ENCODE peak calls at places on chromosomes 12 and 14, in ten cellular contexts. N is CD8-positive, alpha-beta T cell; Q is body of pancreas; H is esophagus squamous epithelium; U is hepatocyte; R is cardiac muscle cell; P is ovary; S is fibroblast of pulmonary artery; F is endothelial cell; Y is choroid plexus epithelial cell. X is an unnamed sample.

GRCh38 chr12:124568431-124569374 is 1.3 kb upstream of the NCOR2 start:
- DNase-seq in R (peak), Q (peak), N (no peak), S (peak), P (peak), Y (peak), H (no peak), F (no peak), U (peak), X (peak)

GRCh38 chr12:124592481-124593160 is 25.2 kb upstream of the NCOR2 start:
- DNase-seq in F (no peak), R (no peak), Q (peak), N (no peak), U (no peak), S (no peak), H (no peak), Y (no peak), P (no peak), X (no peak)

GRCh38 chr14:91170504-91171121 is 56.7 kb downstream of the DGLUCY start:
- DNase-seq in Y (no peak), P (peak), R (peak), U (no peak), F (no peak), Q (no peak), H (no peak), N (no peak), S (no peak), X (peak)

GRCh38 chr14:104087505-104087904 is 2.0 kb downstream of the ASPG start:
- DNase-seq in F (peak), R (no peak), U (no peak), Y (no peak), N (no peak), Q (no peak), P (peak), S (no peak), H (no peak), X (no peak)

GRCh38 chr14:51319181-51319597 is 79.1 kb downstream of the TMX1 start:
- DNase-seq in R (no peak), U (no peak), P (no peak), F (no peak), N (no peak), H (no peak), Y (no peak), S (no peak), Q (no peak), X (peak)

GRCh38 chr14:96888593-96888992 is 91.4 kb downstream of the VRK1 start:
- DNase-seq in R (no peak), S (no peak), Q (no peak), F (no peak), N (no peak), P (no peak), U (no peak), Y (peak), H (no peak), X (peak)

GRCh38 chr12:65602191-65602578 is 222.1 kb upstream of the HMGA2 start:
- DNase-seq in U (no peak), Y (no peak), P (no peak), F (no peak), R (peak), Q (no peak), H (no peak), N (no peak), S (peak), X (peak)

GRCh38 chr12:67765969-67766368 is 117.4 kb downstream of the DYRK2 start:
- DNase-seq in H (no peak), Q (no peak), S (no peak), R (no peak), U (no peak), F (no peak), P (no peak), Y (no peak), N (no peak), X (no peak)

GRCh38 chr14:51967521-51967920 is 21.8 kb upstream of the RTRAF start:
- DNase-seq in R (no peak), S (no peak), Y (no peak), U (no peak), N (no peak), F (no peak), H (no peak), P (no peak), Q (no peak), X (no peak)

GRCh38 chr14:37048666-37049071 is 123.7 kb downstream of the SLC25A21 start:
- DNase-seq in R (no peak), U (no peak), Q (no peak), N (no peak), P (no peak), Y (no peak), F (no peak), S (no peak), H (no peak), X (peak)

GRCh38 chr12:110585231-110585799 is 2.2 kb upstream of the PPTC7 start:
- DNase-seq in H (no peak), Y (peak), P (no peak), S (peak), F (peak), R (peak), U (peak), N (peak), Q (peak), X (no peak)

GRCh38 chr14:104708606-104709268 is 15.3 kb upstream of the ADSS1 start:
- DNase-seq in N (peak), S (peak), R (peak), Y (peak), U (peak), H (no peak), Q (peak), P (peak), F (peak), X (no peak)

GRCh38 chr14:90574640-90575131 is 177.9 kb downstream of the CALM1 start:
- DNase-seq in P (peak), Q (no peak), F (no peak), U (no peak), R (peak), Y (no peak), S (no peak), H (no peak), N (no peak), X (no peak)

GRCh38 chr12:124640096-124640495 is 72.7 kb upstream of the NCOR2 start:
- DNase-seq in Y (no peak), Q (no peak), R (peak), F (no peak), H (no peak), S (peak), P (no peak), U (no peak), N (no peak), X (peak)

GRCh38 chr14:73741876-73742519 is 27.8 kb upstream of the PNMA1 start:
- DNase-seq in U (peak), P (no peak), Y (no peak), Q (no peak), F (no peak), N (no peak), H (no peak), R (no peak), S (no peak), X (no peak)

GRCh38 chr14:24132061-24132685 is 1.7 kb downstream of the FITM1 start:
- DNase-seq in Q (peak), F (no peak), H (no peak), U (no peak), N (no peak), Y (no peak), S (no peak), P (no peak), R (no peak), X (no peak)

GRCh38 chr12:6644903-6645302 is 2.3 kb downstream of the ACRBP start:
- DNase-seq in N (no peak), S (no peak), R (peak), P (peak), Y (no peak), H (no peak), U (no peak), F (peak), Q (no peak), X (no peak)

GRCh38 chr12:76123301-76124212 is 39.1 kb upstream of the NAP1L1 start:
- DNase-seq in Q (no peak), H (no peak), P (no peak), N (no peak), R (peak), S (peak), U (no peak), Y (peak), F (no peak), X (peak)

GRCh38 chr12:127389923-127390322 is 877.0 kb upstream of the TMEM132C start:
- DNase-seq in N (no peak), U (peak), Y (peak), H (no peak), P (no peak), F (no peak), S (peak), Q (no peak), R (peak), X (peak)

GRCh38 chr14:53180272-53181221 is 27.4 kb upstream of the DDHD1 start:
- DNase-seq in R (peak), Q (no peak), Y (peak), P (no peak), N (no peak), F (no peak), H (no peak), U (peak), S (peak), X (no peak)

GRCh38 chr14:67166450-67166853 is 22.8 kb upstream of the GARIN2 start:
- DNase-seq in P (peak), U (peak), F (peak), N (no peak), Q (peak), H (no peak), S (peak), R (peak), Y (peak), X (peak)

GRCh38 chr14:90005939-90006530 is 50.3 kb downstream of the TDP1 start:
- DNase-seq in P (no peak), R (no peak), H (no peak), Y (no peak), Q (no peak), N (no peak), S (no peak), U (no peak), F (no peak), X (no peak)

GRCh38 chr12:50924439-50925341 is 27.7 kb upstream of the HIGD1C start:
- DNase-seq in U (peak), H (peak), S (peak), Q (peak), R (peak), F (peak), Y (peak), N (peak), P (peak), X (peak)

GRCh38 chr14:59377991-59378720 is 87.0 kb downstream of the GPR135 start:
- DNase-seq in Y (peak), H (no peak), S (no peak), R (peak), Q (peak), F (no peak), P (peak), U (no peak), N (no peak), X (no peak)

GRCh38 chr14:101491841-101492240 is 69.5 kb upstream of the DIO3 start:
- DNase-seq in Q (no peak), U (no peak), N (no peak), S (no peak), F (no peak), H (no peak), P (no peak), R (no peak), Y (no peak), X (no peak)

GRCh38 chr12:104682790-104683279 is 226.1 kb downstream of the CHST11 start:
- DNase-seq in F (no peak), H (no peak), N (peak), R (no peak), Q (no peak), U (no peak), Y (no peak), P (no peak), S (no peak), X (no peak)

GRCh38 chr12:54374555-54375257 is 9.8 kb downstream of the ZNF385A start:
- DNase-seq in Y (no peak), H (no peak), P (no peak), Q (no peak), F (no peak), S (no peak), R (no peak), N (no peak), U (no peak), X (no peak)

GRCh38 chr12:47265391-47265790 is 185.6 kb upstream of the AMIGO2 start:
- DNase-seq in P (no peak), R (no peak), N (no peak), Q (no peak), H (no peak), U (no peak), F (no peak), S (no peak), Y (no peak), X (no peak)

GRCh38 chr12:121452356-121453021 is 52.6 kb downstream of the RNF34 start:
- DNase-seq in Q (no peak), F (no peak), H (no peak), R (no peak), N (no peak), S (no peak), P (peak), Y (no peak), U (peak), X (no peak)

GRCh38 chr14:98210045-98210678 is 1061.8 kb downstream of the BCL11B start:
- DNase-seq in N (peak), Y (no peak), H (no peak), U (no peak), S (no peak), Q (no peak), P (no peak), R (no peak), F (no peak), X (no peak)

GRCh38 chr12:19946549-19946948 is 421.8 kb upstream of the PDE3A start:
- DNase-seq in F (no peak), H (no peak), P (no peak), N (no peak), U (peak), S (peak), Q (no peak), Y (peak), R (peak), X (peak)

GRCh38 chr14:68730811-68731425 is 61.9 kb downstream of the ZFP36L1 start:
- DNase-seq in U (no peak), Q (no peak), F (no peak), P (no peak), H (no peak), N (no peak), S (no peak), Y (no peak), R (no peak), X (no peak)

GRCh38 chr14:68728342-68729106 is 64.3 kb downstream of the ZFP36L1 start:
- DNase-seq in Y (no peak), U (no peak), S (no peak), P (no peak), F (no peak), Q (no peak), H (no peak), N (no peak), R (no peak), X (no peak)

GRCh38 chr14:68729556-68729955 is 63.3 kb downstream of the ZFP36L1 start:
- DNase-seq in R (no peak), U (no peak), H (no peak), Q (no peak), F (no peak), Y (no peak), S (no peak), N (no peak), P (no peak), X (no peak)

GRCh38 chr14:68733086-68733621 is 59.7 kb downstream of the ZFP36L1 start:
- DNase-seq in Y (no peak), P (no peak), Q (peak), N (no peak), S (peak), H (no peak), R (peak), U (no peak), F (no peak), X (no peak)

GRCh38 chr14:68730367-68730766 is 62.5 kb downstream of the ZFP36L1 start:
- DNase-seq in P (no peak), N (no peak), Y (no peak), H (no peak), R (no peak), Q (no peak), S (no peak), F (no peak), U (no peak), X (no peak)
- TF ChIP-seq CTCF in P (no peak), N (no peak), Y (no peak), H (no peak), R (no peak), Q (no peak), S (no peak), F (no peak), U (no peak), X (no peak)

DNA sequence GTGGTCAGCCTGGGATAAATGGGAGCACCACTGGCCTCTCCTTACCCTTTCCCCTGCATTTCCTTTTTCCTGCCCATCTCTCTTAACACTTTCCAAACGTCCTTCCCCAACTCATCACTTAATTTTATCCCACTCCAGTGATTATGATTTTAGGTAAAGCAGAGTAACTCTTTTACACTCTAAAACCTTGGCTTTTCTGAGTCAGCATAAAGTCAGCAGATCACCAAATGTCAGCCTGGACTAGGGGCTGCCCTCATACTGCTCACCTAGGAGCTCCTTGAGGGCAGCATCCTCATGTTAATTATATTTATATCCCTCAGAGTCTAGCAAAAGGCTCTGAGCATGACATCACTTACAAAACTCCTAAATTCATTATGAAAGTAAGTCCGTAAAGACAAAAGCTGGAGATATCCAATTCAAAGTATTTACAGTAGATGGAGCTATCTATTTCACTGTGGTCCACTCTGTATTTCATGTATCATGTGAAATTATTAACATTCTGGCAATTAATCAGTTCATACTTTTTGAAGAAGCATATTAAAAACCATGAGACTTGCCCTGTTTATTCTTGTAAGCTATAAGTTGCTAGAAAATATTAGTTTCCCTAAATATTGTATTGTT is 17.0 kb upstream of the DICER1 start:
- DNase-seq in U (no peak), H (no peak), Y (peak), S (peak), Q (no peak), N (no peak), F (no peak), R (peak), P (no peak), X (no peak)
- TF ChIP-seq CTCF in U (peak), H (peak), Y (peak), S (peak), Q (no peak), N (no peak), F (no peak), R (peak), P (no peak), X (peak)

DNA sequence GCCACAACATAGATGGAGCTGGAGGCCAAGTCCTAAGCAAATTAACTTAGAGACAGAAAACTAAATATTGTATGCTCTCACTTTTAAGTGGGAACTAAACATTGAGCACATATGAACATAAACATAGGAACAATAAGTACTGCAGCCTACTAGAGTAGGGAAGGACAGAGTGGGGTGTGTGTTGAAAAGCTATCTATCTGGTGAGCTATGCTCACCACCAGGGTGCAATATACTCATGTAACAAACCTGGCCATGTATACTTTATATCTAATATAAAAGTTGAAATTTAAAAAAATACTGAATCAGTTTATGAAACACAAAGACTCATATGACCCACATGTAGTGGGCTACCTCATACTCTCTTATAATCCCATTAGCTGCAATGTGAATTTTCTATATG is 1305.0 kb downstream of the LRFN5 start:
- DNase-seq in N (no peak), F (no peak), H (no peak), P (no peak), Y (peak), S (peak), R (no peak), U (no peak), Q (no peak), X (no peak)
- TF ChIP-seq CTCF in N (no peak), F (peak), H (no peak), P (no peak), Y (peak), S (peak), R (no peak), U (peak), Q (no peak), X (no peak)

GRCh38 chr14:94710731-94711130 is 59.2 kb downstream of the GSC start:
- DNase-seq in R (no peak), Y (no peak), F (no peak), Q (no peak), N (no peak), H (no peak), S (no peak), U (no peak), P (no peak), X (no peak)

GRCh38 chr14:94706132-94706531 is 63.8 kb downstream of the GSC start:
- DNase-seq in S (no peak), Y (no peak), P (no peak), R (no peak), U (no peak), F (no peak), H (no peak), Q (no peak), N (no peak), X (no peak)

GRCh38 chr14:94701854-94702370 is 68.0 kb downstream of the GSC start:
- DNase-seq in P (no peak), S (no peak), R (no peak), H (no peak), Y (no peak), N (no peak), Q (no peak), F (no peak), U (no peak), X (no peak)

GRCh38 chr14:94702629-94703028 is 67.3 kb downstream of the GSC start:
- DNase-seq in Q (no peak), U (no peak), R (no peak), H (no peak), Y (no peak), S (no peak), N (no peak), F (no peak), P (no peak), X (no peak)

GRCh38 chr14:94707494-94707893 is 62.4 kb downstream of the GSC start:
- DNase-seq in Y (no peak), S (no peak), U (no peak), P (no peak), F (no peak), R (peak), N (no peak), H (no peak), Q (no peak), X (no peak)
- TF ChIP-seq CTCF in Y (peak), S (no peak), U (no peak), P (no peak), F (no peak), R (no peak), N (no peak), H (no peak), Q (no peak), X (peak)

DNA sequence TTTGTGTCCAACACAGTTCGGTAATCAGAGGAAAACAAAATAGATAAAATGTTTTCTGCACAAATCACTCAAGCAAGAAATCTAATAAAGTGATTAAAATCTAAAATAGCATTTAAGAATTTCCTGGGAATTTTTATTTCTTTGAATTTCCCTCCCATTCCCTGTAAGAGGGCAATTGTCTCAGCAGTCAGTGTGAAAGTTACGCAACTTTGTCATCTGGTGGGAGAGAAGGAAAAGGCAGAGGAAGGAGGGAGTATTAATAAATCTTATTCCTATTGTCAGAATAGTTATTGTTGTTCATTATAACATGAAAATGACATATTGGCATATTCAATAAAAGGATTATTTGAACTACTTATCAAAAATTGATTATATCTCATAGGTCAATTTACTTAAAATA is 464.9 kb downstream of the PRKD1 start:
- DNase-seq in F (no peak), S (no peak), P (no peak), Y (no peak), R (peak), U (no peak), N (no peak), H (no peak), Q (no peak), X (no peak)
- TF ChIP-seq CTCF in F (no peak), S (no peak), P (no peak), Y (no peak), R (no peak), U (no peak), N (no peak), H (no peak), Q (no peak), X (no peak)

DNA sequence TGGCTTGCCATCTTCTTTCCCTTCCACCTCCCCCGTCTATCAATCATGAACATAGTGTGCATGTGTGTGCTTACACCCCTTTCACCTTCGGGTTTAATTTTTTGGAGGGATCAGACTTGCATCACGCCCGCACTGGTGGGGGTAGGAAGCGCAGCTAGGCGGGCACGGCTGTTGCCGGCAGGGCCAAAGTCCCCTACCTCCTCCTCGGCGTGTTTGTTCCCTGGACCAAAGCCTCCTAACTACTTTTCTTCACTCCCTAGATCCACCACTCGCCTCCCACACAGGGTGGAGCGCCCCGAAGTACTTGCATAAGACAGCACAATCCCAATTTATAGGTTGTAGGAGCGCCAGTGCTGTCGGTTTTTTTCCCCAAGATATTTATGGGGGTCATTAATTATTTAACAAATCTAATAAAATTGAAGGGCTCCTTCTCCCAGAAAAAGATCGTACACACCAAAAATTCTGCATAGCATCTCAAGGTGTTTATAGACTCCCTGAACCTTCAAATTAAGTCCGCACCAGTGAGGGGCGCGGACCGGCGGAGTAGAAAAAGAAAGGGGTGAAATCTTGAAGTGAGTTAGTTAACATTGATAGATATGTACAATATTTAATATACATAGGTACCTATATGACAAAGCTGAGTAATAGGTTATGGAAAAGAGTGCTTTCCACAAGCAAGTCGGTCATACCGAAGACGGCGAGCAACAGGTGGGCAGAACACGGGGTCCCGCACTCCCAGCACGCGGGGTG is 714 bp downstream of the PKP2 start:
- DNase-seq in U (peak), H (no peak), P (peak), Y (no peak), F (peak), N (no peak), S (no peak), Q (peak), R (peak), X (no peak)
- TF ChIP-seq CTCF in U (peak), H (peak), P (no peak), Y (peak), F (no peak), N (no peak), S (peak), Q (no peak), R (no peak), X (no peak)